ENCODE peak calls at places on chromosomes 13 and 19, in ten cellular contexts. One of them, this sample, is unnamed.

GRCh38 chr13:98371624-98372023 is 194.6 kb upstream of the RNF113B start:
- DNase-seq in breast epithelium: no peak
- DNase-seq in prostate gland: no peak
- DNase-seq in IMR-90: no peak
- DNase-seq in CD8-positive, alpha-beta T cell: no peak
- DNase-seq in PC-3: no peak
- DNase-seq in tibial nerve: no peak
- DNase-seq in GM12878: no peak
- DNase-seq in SK-N-SH: no peak
- DNase-seq in left ventricle myocardium inferior: no peak
- DNase-seq in this sample: no peak

GRCh38 chr19:2770055-2771013 is 12.7 kb downstream of the SGTA start:
- DNase-seq in breast epithelium: peak; percentile 35
- DNase-seq in tibial nerve: no peak
- DNase-seq in GM12878: no peak
- DNase-seq in IMR-90: peak; percentile 47
- DNase-seq in left ventricle myocardium inferior: peak; percentile 65
- DNase-seq in CD8-positive, alpha-beta T cell: no peak
- DNase-seq in SK-N-SH: no peak
- DNase-seq in PC-3: no peak
- DNase-seq in prostate gland: no peak
- DNase-seq in this sample: no peak

GRCh38 chr13:65653548-65654078 is 1576.5 kb downstream of the PCDH9 start:
- DNase-seq in tibial nerve: no peak
- DNase-seq in prostate gland: no peak
- DNase-seq in GM12878: no peak
- DNase-seq in SK-N-SH: peak; percentile 14
- DNase-seq in PC-3: no peak
- DNase-seq in CD8-positive, alpha-beta T cell: no peak
- DNase-seq in left ventricle myocardium inferior: no peak
- DNase-seq in breast epithelium: no peak
- DNase-seq in IMR-90: no peak
- DNase-seq in this sample: no peak

GRCh38 chr19:47109177-47109540 is 4.4 kb downstream of the ZC3H4 start:
- DNase-seq in GM12878: no peak
- DNase-seq in PC-3: no peak
- DNase-seq in IMR-90: no peak
- DNase-seq in tibial nerve: no peak
- DNase-seq in CD8-positive, alpha-beta T cell: no peak
- DNase-seq in breast epithelium: no peak
- DNase-seq in prostate gland: no peak
- DNase-seq in SK-N-SH: no peak
- DNase-seq in left ventricle myocardium inferior: no peak
- DNase-seq in this sample: no peak

GRCh38 chr13:48126944-48127814 is 32.3 kb upstream of the MED4 start:
- DNase-seq in GM12878: peak; percentile 47
- DNase-seq in prostate gland: peak; percentile 23
- DNase-seq in PC-3: peak; percentile 66
- DNase-seq in IMR-90: peak; percentile 60
- DNase-seq in SK-N-SH: peak; percentile 67
- DNase-seq in left ventricle myocardium inferior: peak; percentile 84
- DNase-seq in tibial nerve: peak; percentile 50
- DNase-seq in breast epithelium: no peak
- DNase-seq in CD8-positive, alpha-beta T cell: peak; percentile 39
- DNase-seq in this sample: peak; percentile 23

GRCh38 chr19:58559275-58560006 is 1.0 kb upstream of the UBE2M start:
- DNase-seq in prostate gland: peak; percentile 87
- DNase-seq in PC-3: peak; percentile 93
- DNase-seq in IMR-90: peak; percentile 89
- DNase-seq in breast epithelium: peak; percentile 87
- DNase-seq in CD8-positive, alpha-beta T cell: peak; percentile 38
- DNase-seq in SK-N-SH: peak; percentile 93
- DNase-seq in tibial nerve: peak; percentile 80
- DNase-seq in left ventricle myocardium inferior: peak; percentile 90
- DNase-seq in GM12878: peak; percentile 76
- DNase-seq in this sample: peak; percentile 93

GRCh38 chr13:103324641-103325040 is 258.4 kb upstream of the SLC10A2 start:
- DNase-seq in PC-3: no peak
- DNase-seq in IMR-90: no peak
- DNase-seq in tibial nerve: no peak
- DNase-seq in left ventricle myocardium inferior: no peak
- DNase-seq in SK-N-SH: peak; percentile 9
- DNase-seq in CD8-positive, alpha-beta T cell: no peak
- DNase-seq in prostate gland: no peak
- DNase-seq in GM12878: no peak
- DNase-seq in breast epithelium: no peak
- DNase-seq in this sample: no peak

GRCh38 chr19:29714953-29715694 is at the start of gene C19orf12:
- DNase-seq in left ventricle myocardium inferior: peak; percentile 64
- DNase-seq in IMR-90: peak; percentile 23
- DNase-seq in prostate gland: peak; percentile 22
- DNase-seq in PC-3: peak; percentile 37
- DNase-seq in SK-N-SH: peak; percentile 93
- DNase-seq in breast epithelium: no peak
- DNase-seq in CD8-positive, alpha-beta T cell: peak; percentile 46
- DNase-seq in tibial nerve: no peak
- DNase-seq in GM12878: no peak
- DNase-seq in this sample: peak; percentile 72

GRCh38 chr19:54136086-54136863 is 1.3 kb upstream of the CNOT3 start:
- DNase-seq in left ventricle myocardium inferior: no peak
- DNase-seq in GM12878: no peak
- DNase-seq in SK-N-SH: peak; percentile 50
- DNase-seq in breast epithelium: no peak
- DNase-seq in CD8-positive, alpha-beta T cell: no peak
- DNase-seq in PC-3: peak; percentile 15
- DNase-seq in prostate gland: no peak
- DNase-seq in IMR-90: peak; percentile 16
- DNase-seq in tibial nerve: no peak
- DNase-seq in this sample: peak; percentile 23

GRCh38 chr19:41774515-41774980 is 19.2 kb downstream of the CEACAM6 start:
- DNase-seq in GM12878: no peak
- DNase-seq in SK-N-SH: no peak
- DNase-seq in prostate gland: peak; percentile 55
- DNase-seq in tibial nerve: no peak
- DNase-seq in PC-3: peak; percentile 96
- DNase-seq in left ventricle myocardium inferior: no peak
- DNase-seq in CD8-positive, alpha-beta T cell: peak; percentile 37
- DNase-seq in IMR-90: no peak
- DNase-seq in breast epithelium: peak; percentile 31
- DNase-seq in this sample: no peak

GRCh38 chr19:38944981-38945506 is 14.3 kb downstream of the MRPS12 start:
- DNase-seq in SK-N-SH: peak; percentile 65
- DNase-seq in PC-3: no peak
- DNase-seq in CD8-positive, alpha-beta T cell: no peak
- DNase-seq in prostate gland: no peak
- DNase-seq in left ventricle myocardium inferior: no peak
- DNase-seq in GM12878: no peak
- DNase-seq in tibial nerve: no peak
- DNase-seq in breast epithelium: no peak
- DNase-seq in IMR-90: no peak
- DNase-seq in this sample: no peak

GRCh38 chr19:42206871-42207755 is 10.4 kb downstream of the DEDD2 start:
- DNase-seq in GM12878: no peak
- DNase-seq in PC-3: peak; percentile 88
- DNase-seq in left ventricle myocardium inferior: no peak
- DNase-seq in tibial nerve: no peak
- DNase-seq in CD8-positive, alpha-beta T cell: no peak
- DNase-seq in prostate gland: no peak
- DNase-seq in SK-N-SH: no peak
- DNase-seq in IMR-90: peak; percentile 44
- DNase-seq in breast epithelium: no peak
- DNase-seq in this sample: no peak

GRCh38 chr19:43651758-43652545 is 12.3 kb upstream of the CADM4 start:
- DNase-seq in IMR-90: peak; percentile 65
- DNase-seq in PC-3: peak; percentile 59
- DNase-seq in breast epithelium: peak; percentile 60
- DNase-seq in tibial nerve: peak; percentile 28
- DNase-seq in prostate gland: peak; percentile 68
- DNase-seq in left ventricle myocardium inferior: no peak
- DNase-seq in SK-N-SH: peak; percentile 72
- DNase-seq in GM12878: no peak
- DNase-seq in CD8-positive, alpha-beta T cell: no peak
- DNase-seq in this sample: peak; percentile 58

GRCh38 chr13:113151745-113152707 is 6.4 kb upstream of the PROZ start:
- DNase-seq in GM12878: no peak
- DNase-seq in left ventricle myocardium inferior: no peak
- DNase-seq in prostate gland: no peak
- DNase-seq in CD8-positive, alpha-beta T cell: no peak
- DNase-seq in breast epithelium: no peak
- DNase-seq in tibial nerve: no peak
- DNase-seq in PC-3: peak; percentile 3
- DNase-seq in IMR-90: peak; percentile 74
- DNase-seq in SK-N-SH: no peak
- DNase-seq in this sample: no peak

GRCh38 chr13:111326981-111327642 is 6.7 kb downstream of the TEX29 start:
- DNase-seq in left ventricle myocardium inferior: no peak
- DNase-seq in PC-3: no peak
- DNase-seq in tibial nerve: no peak
- DNase-seq in breast epithelium: no peak
- DNase-seq in CD8-positive, alpha-beta T cell: no peak
- DNase-seq in IMR-90: no peak
- DNase-seq in prostate gland: no peak
- DNase-seq in GM12878: no peak
- DNase-seq in SK-N-SH: no peak
- DNase-seq in this sample: no peak

DNA sequence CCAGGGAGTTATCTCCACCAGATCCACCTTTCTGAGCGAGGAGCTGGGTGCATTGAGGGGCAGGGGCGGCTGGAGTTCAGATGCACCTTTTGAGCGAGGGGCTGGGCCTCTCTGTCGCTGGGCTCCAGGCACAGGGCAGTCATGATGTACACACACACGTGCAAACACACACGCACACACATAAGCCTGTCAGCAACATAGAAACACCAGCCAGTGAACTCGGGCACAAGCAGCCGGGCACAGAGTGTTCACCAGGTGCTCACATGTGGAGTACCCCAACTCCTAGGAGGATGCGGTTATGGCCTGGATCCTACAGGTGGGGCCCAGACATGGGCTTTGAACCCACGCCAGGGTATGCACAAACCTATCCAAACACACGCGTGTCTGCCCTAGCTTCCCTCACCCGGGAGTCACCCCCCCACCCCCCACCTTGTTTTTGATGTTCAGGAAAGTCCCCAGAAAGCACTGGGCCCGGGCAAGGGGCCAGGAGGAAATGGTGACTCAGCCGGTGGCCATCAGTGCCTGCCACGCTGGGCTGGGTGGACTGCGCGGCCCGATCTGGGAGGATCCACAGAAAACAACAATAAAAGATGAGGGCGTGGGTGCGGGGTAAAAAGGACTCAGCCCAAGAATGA is 13.3 kb downstream of the ARRDC2 start:
- DNase-seq in breast epithelium: peak; percentile 83
- DNase-seq in GM12878: no peak
- DNase-seq in PC-3: peak; percentile 80
- DNase-seq in prostate gland: peak; percentile 72
- DNase-seq in SK-N-SH: no peak
- DNase-seq in CD8-positive, alpha-beta T cell: peak; percentile 81
- DNase-seq in left ventricle myocardium inferior: peak; percentile 91
- DNase-seq in tibial nerve: peak; percentile 76
- DNase-seq in IMR-90: peak; percentile 88
- DNase-seq in this sample: peak; percentile 67
- H3K4me1 ChIP-seq in breast epithelium: peaks cover 18% of the 10 kb centered on the region
- H3K4me1 ChIP-seq in GM12878: peaks cover 17% of the 10 kb centered on the region
- H3K4me1 ChIP-seq in PC-3: peaks cover 12% of the 10 kb centered on the region
- H3K4me1 ChIP-seq in prostate gland: peaks cover 10% of the 10 kb centered on the region
- H3K4me1 ChIP-seq in SK-N-SH: peaks cover 16% of the 10 kb centered on the region
- H3K4me1 ChIP-seq in CD8-positive, alpha-beta T cell: peaks cover 58% of the 10 kb centered on the region
- H3K4me1 ChIP-seq in left ventricle myocardium inferior: peaks cover 86% of the 10 kb centered on the region
- H3K4me1 ChIP-seq in tibial nerve: peaks cover 78% of the 10 kb centered on the region
- H3K4me1 ChIP-seq in IMR-90: peaks cover 17% of the 10 kb centered on the region
- H3K4me1 ChIP-seq in this sample: peaks cover 78% of the 10 kb centered on the region

DNA sequence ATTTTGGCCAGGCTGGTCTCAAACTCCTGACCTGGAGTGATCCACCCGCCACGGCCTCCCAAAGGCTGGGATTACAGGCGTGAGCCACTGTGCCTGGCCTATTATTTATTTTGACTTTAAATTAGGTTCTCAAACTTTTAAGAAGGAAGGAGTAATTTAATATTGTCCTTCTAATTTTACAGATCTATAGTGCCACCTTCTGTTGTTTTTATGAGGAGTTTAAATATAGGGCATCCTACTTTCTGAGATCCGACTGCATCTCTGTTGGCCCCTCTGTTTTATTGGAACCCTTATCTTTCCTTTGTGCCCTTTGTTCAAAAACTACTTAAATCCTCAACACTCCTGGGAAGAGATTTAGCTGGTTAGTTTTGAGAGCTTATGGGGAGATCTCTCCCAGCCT is 25.4 kb upstream of the ZMYM5 start:
- DNase-seq in IMR-90: peak; percentile 38
- DNase-seq in CD8-positive, alpha-beta T cell: no peak
- DNase-seq in breast epithelium: no peak
- DNase-seq in SK-N-SH: peak; percentile 11
- DNase-seq in left ventricle myocardium inferior: no peak
- DNase-seq in prostate gland: no peak
- DNase-seq in PC-3: peak; percentile 62
- DNase-seq in GM12878: no peak
- DNase-seq in tibial nerve: no peak
- DNase-seq in this sample: no peak
- TF ChIP-seq CTCF in IMR-90: peak; percentile 39
- TF ChIP-seq CTCF in CD8-positive, alpha-beta T cell: peak; percentile 16
- TF ChIP-seq CTCF in breast epithelium: no peak
- TF ChIP-seq CTCF in SK-N-SH: peak; percentile 47
- TF ChIP-seq CTCF in left ventricle myocardium inferior: peak; percentile 47
- TF ChIP-seq CTCF in prostate gland: no peak
- TF ChIP-seq CTCF in PC-3: peak; percentile 63
- TF ChIP-seq CTCF in GM12878: peak; percentile 21
- TF ChIP-seq CTCF in tibial nerve: no peak
- TF ChIP-seq CTCF in this sample: no peak

DNA sequence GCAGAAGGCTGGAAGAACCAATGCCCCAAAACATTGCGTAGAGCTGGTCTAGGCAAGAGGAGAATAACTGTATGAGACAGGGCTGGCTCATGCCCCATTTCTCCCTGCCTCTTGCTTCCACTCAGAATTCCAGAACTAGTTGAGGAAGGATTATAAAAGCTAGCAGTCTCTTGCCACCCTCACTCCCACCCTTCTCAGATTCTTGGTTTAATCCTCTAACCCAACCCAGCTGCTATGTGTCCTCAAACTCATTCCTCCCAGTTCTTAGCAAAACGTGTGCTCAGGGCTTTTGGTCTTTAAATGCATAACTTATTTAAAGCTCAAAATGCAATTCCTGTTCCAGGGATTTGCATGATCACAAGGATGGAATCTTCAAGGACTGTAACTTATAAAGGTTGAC is 466.2 kb downstream of the COG6 start:
- DNase-seq in tibial nerve: no peak
- DNase-seq in left ventricle myocardium inferior: no peak
- DNase-seq in CD8-positive, alpha-beta T cell: no peak
- DNase-seq in breast epithelium: no peak
- DNase-seq in PC-3: no peak
- DNase-seq in GM12878: no peak
- DNase-seq in SK-N-SH: no peak
- DNase-seq in prostate gland: no peak
- DNase-seq in IMR-90: no peak
- DNase-seq in this sample: no peak
- H3K4me3 ChIP-seq in tibial nerve: no peak overlapping the region
- H3K4me3 ChIP-seq in left ventricle myocardium inferior: no peak overlapping the region
- H3K4me3 ChIP-seq in CD8-positive, alpha-beta T cell: no peak overlapping the region
- H3K4me3 ChIP-seq in breast epithelium: no peak overlapping the region
- H3K4me3 ChIP-seq in PC-3: no peak overlapping the region
- H3K4me3 ChIP-seq in GM12878: no peak overlapping the region
- H3K4me3 ChIP-seq in SK-N-SH: no peak overlapping the region
- H3K4me3 ChIP-seq in prostate gland: no peak overlapping the region
- H3K4me3 ChIP-seq in IMR-90: no peak overlapping the region
- H3K4me3 ChIP-seq in this sample: no peak overlapping the region

GRCh38 chr13:46168341-46168740 is 13.6 kb downstream of the LCP1 start:
- DNase-seq in tibial nerve: no peak
- DNase-seq in SK-N-SH: no peak
- DNase-seq in PC-3: no peak
- DNase-seq in left ventricle myocardium inferior: no peak
- DNase-seq in IMR-90: no peak
- DNase-seq in GM12878: no peak
- DNase-seq in prostate gland: peak; percentile 84
- DNase-seq in CD8-positive, alpha-beta T cell: peak; percentile 40
- DNase-seq in breast epithelium: peak; percentile 58
- DNase-seq in this sample: no peak
- H3K4me1 ChIP-seq in tibial nerve: peaks cover 18% of the 10 kb centered on the region
- H3K4me1 ChIP-seq in SK-N-SH: peaks cover 5% of the 10 kb centered on the region
- H3K4me1 ChIP-seq in PC-3: peaks cover 13% of the 10 kb centered on the region
- H3K4me1 ChIP-seq in left ventricle myocardium inferior: peaks cover 18% of the 10 kb centered on the region
- H3K4me1 ChIP-seq in IMR-90: no peaks in the 10 kb centered on the region
- H3K4me1 ChIP-seq in GM12878: peaks cover 65% of the 10 kb centered on the region
- H3K4me1 ChIP-seq in prostate gland: peaks cover 4% of the 10 kb centered on the region
- H3K4me1 ChIP-seq in CD8-positive, alpha-beta T cell: peaks cover 93% of the 10 kb centered on the region
- H3K4me1 ChIP-seq in breast epithelium: no peaks in the 10 kb centered on the region
- H3K4me1 ChIP-seq in this sample: no peaks in the 10 kb centered on the region

This sample was measured in thyroid gland.